ENCODE peak calls at places on chromosomes 6 and 20, in eight cellular contexts. G, V, R, K, U, F, N and I are unnamed samples.

GRCh38 chr6:159074120-159074684 is 29.4 kb upstream of the TAGAP start:
- DNase-seq in G (no peak), K (no peak), N (peak), U (peak), R (no peak), V (no peak), F (no peak), I (no peak)

GRCh38 chr6:170174124-170174770 is 116.6 kb downstream of the DLL1 start:
- DNase-seq in V (no peak), F (no peak), U (no peak), K (no peak), G (no peak), N (no peak), R (no peak), I (no peak)

GRCh38 chr20:63957004-63957689 is 931 bp upstream of the UCKL1 start:
- DNase-seq in V (no peak), K (peak), R (no peak), U (peak), N (peak), G (peak), F (peak), I (peak)

GRCh38 chr6:168380956-168381605 is 59.9 kb upstream of the SMOC2 start:
- DNase-seq in N (no peak), R (no peak), U (no peak), V (no peak), K (no peak), G (no peak), F (no peak), I (no peak)

GRCh38 chr6:26311012-26311384 is 54.0 kb upstream of the BTN3A2 start:
- DNase-seq in U (no peak), G (peak), K (no peak), V (no peak), N (peak), R (no peak), F (peak), I (peak)

GRCh38 chr6:161319231-161319630 is 45.4 kb upstream of the AGPAT4 start:
- DNase-seq in U (no peak), R (no peak), V (no peak), N (no peak), F (no peak), G (no peak), K (no peak), I (no peak)

GRCh38 chr20:11267131-11267761 is 593.4 kb upstream of the JAG1 start:
- DNase-seq in V (no peak), F (peak), G (no peak), N (no peak), R (peak), U (peak), K (no peak), I (no peak)

GRCh38 chr6:33160728-33161323 is 31.4 kb downstream of the COL11A2 start:
- DNase-seq in V (no peak), F (peak), R (peak), G (no peak), N (no peak), K (no peak), U (no peak), I (no peak)

GRCh38 chr20:44166008-44166407 is 21.0 kb downstream of the JPH2 start:
- DNase-seq in U (no peak), K (no peak), R (no peak), G (no peak), F (peak), V (no peak), N (no peak), I (no peak)

GRCh38 chr6:160733045-160733646 is 31.1 kb downstream of the PLG start:
- DNase-seq in U (peak), N (peak), F (peak), V (no peak), K (peak), R (no peak), G (peak), I (peak)

GRCh38 chr6:145897552-145897951 is 66.6 kb downstream of the SHPRH start:
- DNase-seq in G (no peak), N (no peak), U (no peak), F (no peak), K (no peak), V (no peak), R (no peak), I (no peak)

GRCh38 chr20:23763345-23763744 is 12.6 kb upstream of the CST1 start:
- DNase-seq in U (no peak), F (no peak), G (no peak), K (no peak), R (no peak), N (no peak), V (no peak), I (no peak)

GRCh38 chr6:157800420-157801237 is 22.4 kb upstream of the SNX9 start:
- DNase-seq in F (peak), V (no peak), R (no peak), N (no peak), G (peak), K (no peak), U (no peak), I (no peak)

GRCh38 chr6:22877946-22878705 is 308.8 kb downstream of the HDGFL1 start:
- DNase-seq in N (no peak), G (no peak), R (peak), K (no peak), F (peak), U (no peak), V (no peak), I (no peak)

GRCh38 chr6:79257381-79258205 is 23.1 kb upstream of the HMGN3 start:
- DNase-seq in U (no peak), F (peak), R (no peak), K (no peak), N (no peak), G (no peak), V (no peak), I (no peak)

GRCh38 chr6:109033655-109034054 is 61.0 kb downstream of the SESN1 start:
- DNase-seq in N (no peak), R (no peak), K (no peak), V (no peak), G (no peak), U (no peak), F (no peak), I (no peak)

GRCh38 chr20:56629464-56630085 is 469 bp downstream of the TFAP2C start:
- DNase-seq in V (no peak), N (no peak), G (no peak), K (no peak), R (no peak), F (peak), U (peak), I (no peak)